ENCODE peak calls at places on chromosomes 12 and 14, in four cellular contexts. One of them, this sample, is unnamed.

GRCh38 chr14:99550387-99550992 is 53.5 kb downstream of the CCDC85C start:
- DNase-seq in heart left ventricle: no peak
- DNase-seq in CD8-positive, alpha-beta T cell: no peak
- DNase-seq in OCI-LY7: no peak
- DNase-seq in this sample: no peak

GRCh38 chr12:78062781-78063180 is 232.1 kb downstream of the NAV3 start:
- DNase-seq in heart left ventricle: no peak
- DNase-seq in CD8-positive, alpha-beta T cell: no peak
- DNase-seq in OCI-LY7: no peak
- DNase-seq in this sample: no peak

GRCh38 chr12:108914031-108914630 is 34.2 kb downstream of the DAO start:
- DNase-seq in OCI-LY7: no peak
- DNase-seq in CD8-positive, alpha-beta T cell: no peak
- DNase-seq in heart left ventricle: no peak
- DNase-seq in this sample: no peak

GRCh38 chr12:125263385-125263784 is 198.2 kb downstream of the AACS start:
- DNase-seq in OCI-LY7: no peak
- DNase-seq in heart left ventricle: no peak
- DNase-seq in CD8-positive, alpha-beta T cell: no peak
- DNase-seq in this sample: no peak

GRCh38 chr12:107779077-107779840 is 4.8 kb downstream of the ASCL4 start:
- DNase-seq in heart left ventricle: no peak
- DNase-seq in CD8-positive, alpha-beta T cell: no peak
- DNase-seq in OCI-LY7: peak
- DNase-seq in this sample: peak

GRCh38 chr12:31000751-31001150 is 72.9 kb upstream of the DDX11 start:
- DNase-seq in CD8-positive, alpha-beta T cell: no peak
- DNase-seq in OCI-LY7: no peak
- DNase-seq in heart left ventricle: peak
- DNase-seq in this sample: no peak

GRCh38 chr12:24997970-24998582 is 49.2 kb upstream of the BCAT1 start:
- DNase-seq in CD8-positive, alpha-beta T cell: no peak
- DNase-seq in heart left ventricle: no peak
- DNase-seq in OCI-LY7: peak
- DNase-seq in this sample: peak

GRCh38 chr12:66941150-66941549 is 262.3 kb upstream of the GRIP1 start:
- DNase-seq in OCI-LY7: no peak
- DNase-seq in CD8-positive, alpha-beta T cell: no peak
- DNase-seq in heart left ventricle: no peak
- DNase-seq in this sample: no peak

GRCh38 chr12:41264281-41264680 is 76.2 kb downstream of the PDZRN4 start:
- DNase-seq in OCI-LY7: peak
- DNase-seq in heart left ventricle: no peak
- DNase-seq in CD8-positive, alpha-beta T cell: no peak
- DNase-seq in this sample: peak

GRCh38 chr14:45085004-45085403 is 1.1 kb downstream of the PRPF39 start:
- DNase-seq in OCI-LY7: peak
- DNase-seq in CD8-positive, alpha-beta T cell: no peak
- DNase-seq in heart left ventricle: no peak
- DNase-seq in this sample: no peak

GRCh38 chr12:99059824-99060526 is 414.9 kb downstream of the APAF1 start:
- DNase-seq in CD8-positive, alpha-beta T cell: no peak
- DNase-seq in heart left ventricle: no peak
- DNase-seq in OCI-LY7: no peak
- DNase-seq in this sample: no peak

GRCh38 chr14:92747701-92748258 is 647 bp downstream of the LGMN start:
- DNase-seq in heart left ventricle: no peak
- DNase-seq in CD8-positive, alpha-beta T cell: no peak
- DNase-seq in OCI-LY7: peak
- DNase-seq in this sample: no peak

GRCh38 chr14:96167224-96168148 is 37.2 kb upstream of the BDKRB2 start:
- DNase-seq in CD8-positive, alpha-beta T cell: no peak
- DNase-seq in heart left ventricle: no peak
- DNase-seq in OCI-LY7: no peak
- DNase-seq in this sample: no peak

DNA sequence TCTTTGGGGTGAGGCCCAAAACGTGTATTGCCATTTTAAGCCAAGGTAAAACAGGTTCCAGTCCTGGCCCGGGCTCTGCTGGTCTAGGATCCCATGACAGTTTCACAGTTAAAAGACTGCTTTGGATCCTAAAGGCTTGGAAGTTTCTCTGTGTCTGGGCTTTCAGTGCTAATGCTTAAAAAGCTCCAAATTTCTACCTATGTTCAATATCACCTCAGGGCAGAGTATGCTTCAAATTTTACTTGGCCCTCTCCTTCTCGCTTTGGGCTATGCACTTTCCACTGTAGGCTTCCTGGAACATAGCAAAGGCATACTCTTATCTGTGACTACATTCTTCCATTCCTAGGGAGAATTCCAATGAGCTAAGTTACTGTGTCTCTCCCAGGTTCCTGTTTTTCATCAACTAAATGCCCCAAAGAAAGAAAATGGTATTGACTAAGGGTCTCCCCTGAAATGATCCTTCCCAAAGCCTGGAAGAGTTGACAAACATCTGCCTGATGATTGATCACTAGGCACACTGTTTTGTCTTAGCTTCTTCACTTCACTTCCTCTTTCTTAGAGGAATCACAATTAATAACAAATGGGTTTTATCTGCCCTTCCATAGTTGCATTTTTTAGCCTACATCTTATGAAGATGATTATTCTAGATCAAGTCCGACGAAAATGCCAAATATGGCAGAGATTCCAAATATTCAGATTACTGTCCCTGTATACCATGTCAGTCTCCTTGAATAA is 79.4 kb downstream of the TMTC2 start:
- DNase-seq in heart left ventricle: no peak
- DNase-seq in OCI-LY7: no peak
- DNase-seq in CD8-positive, alpha-beta T cell: no peak
- DNase-seq in this sample: no peak
- TF ChIP-seq CTCF in heart left ventricle: no peak
- TF ChIP-seq CTCF in OCI-LY7: no peak
- TF ChIP-seq CTCF in CD8-positive, alpha-beta T cell: no peak
- TF ChIP-seq CTCF in this sample: no peak

DNA sequence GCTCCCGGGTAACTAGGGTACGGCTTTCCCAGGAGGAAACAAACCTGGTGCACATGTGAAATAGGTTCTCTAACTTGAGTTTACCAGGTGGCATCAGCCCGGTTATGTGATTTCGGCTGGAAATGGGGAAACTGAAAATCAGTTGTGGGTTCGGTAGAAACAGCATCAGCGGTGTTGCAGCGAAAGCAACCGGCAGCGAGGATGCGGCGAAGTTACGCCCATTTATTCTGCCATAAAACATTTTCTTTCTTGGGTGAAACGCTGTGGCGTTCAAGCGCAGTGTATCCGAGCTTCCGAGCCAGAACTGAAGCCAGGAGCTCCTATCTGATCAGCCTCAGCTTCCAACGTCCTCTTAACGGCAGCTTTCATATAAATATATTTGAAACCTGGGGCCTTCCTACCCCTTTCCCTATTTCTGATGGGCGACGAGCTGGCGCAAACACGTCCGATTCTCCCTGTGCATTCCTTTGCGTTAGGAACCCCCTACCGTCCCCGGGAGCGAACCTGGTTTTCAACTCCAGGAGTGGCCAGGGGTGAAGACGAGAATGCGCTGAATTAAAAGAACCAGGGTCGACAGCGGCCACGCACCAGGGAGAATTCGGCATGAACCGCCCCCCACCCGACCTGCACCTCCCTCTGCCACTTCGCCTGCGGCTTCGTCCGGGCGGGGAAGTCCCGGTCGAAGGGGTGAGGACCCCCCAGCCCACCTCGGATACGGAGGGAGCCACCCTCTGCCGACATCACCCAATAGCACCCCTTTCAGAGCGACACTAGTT is 1.6 kb downstream of the DPF3 start:
- DNase-seq in OCI-LY7: no peak
- DNase-seq in CD8-positive, alpha-beta T cell: peak
- DNase-seq in heart left ventricle: no peak
- DNase-seq in this sample: no peak
- TF ChIP-seq CTCF in OCI-LY7: no peak
- TF ChIP-seq CTCF in CD8-positive, alpha-beta T cell: no peak
- TF ChIP-seq CTCF in heart left ventricle: no peak
- TF ChIP-seq CTCF in this sample: no peak

GRCh38 chr12:116265361-116266128 is 11.9 kb downstream of the MED13L start:
- DNase-seq in heart left ventricle: no peak
- DNase-seq in CD8-positive, alpha-beta T cell: no peak
- DNase-seq in OCI-LY7: no peak
- DNase-seq in this sample: no peak

GRCh38 chr12:116264525-116265070 is 12.9 kb downstream of the MED13L start:
- DNase-seq in heart left ventricle: no peak
- DNase-seq in OCI-LY7: no peak
- DNase-seq in CD8-positive, alpha-beta T cell: no peak
- DNase-seq in this sample: no peak

GRCh38 chr12:116267948-116268347 is 9.5 kb downstream of the MED13L start:
- DNase-seq in OCI-LY7: no peak
- DNase-seq in heart left ventricle: no peak
- DNase-seq in CD8-positive, alpha-beta T cell: no peak
- DNase-seq in this sample: no peak

GRCh38 chr12:116266631-116267349 is 10.7 kb downstream of the MED13L start:
- DNase-seq in heart left ventricle: no peak
- DNase-seq in CD8-positive, alpha-beta T cell: no peak
- DNase-seq in OCI-LY7: no peak
- DNase-seq in this sample: no peak

DNA sequence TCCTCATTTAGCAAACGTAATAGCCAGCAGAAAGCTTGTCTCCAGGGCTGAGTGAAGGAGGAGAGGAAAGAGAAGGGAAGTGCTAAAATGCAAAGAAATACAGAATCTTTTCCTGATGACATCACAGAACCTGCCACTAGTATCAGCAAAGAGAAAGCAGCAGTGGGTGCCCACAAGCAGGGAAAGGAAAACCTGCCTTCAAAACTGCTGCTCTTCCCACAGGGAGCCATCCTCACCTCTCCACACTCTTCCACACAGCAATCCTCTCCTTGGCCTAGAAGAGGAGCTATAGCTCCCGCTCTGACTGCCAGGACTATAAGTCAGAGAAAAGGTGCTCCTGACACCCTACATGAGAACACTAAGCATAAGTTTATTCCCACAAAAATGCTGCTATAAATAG is 11.3 kb downstream of the MED13L start:
- DNase-seq in OCI-LY7: no peak
- DNase-seq in CD8-positive, alpha-beta T cell: no peak
- DNase-seq in heart left ventricle: no peak
- DNase-seq in this sample: no peak
- TF ChIP-seq CTCF in OCI-LY7: no peak
- TF ChIP-seq CTCF in CD8-positive, alpha-beta T cell: no peak
- TF ChIP-seq CTCF in heart left ventricle: no peak
- TF ChIP-seq CTCF in this sample: no peak

DNA sequence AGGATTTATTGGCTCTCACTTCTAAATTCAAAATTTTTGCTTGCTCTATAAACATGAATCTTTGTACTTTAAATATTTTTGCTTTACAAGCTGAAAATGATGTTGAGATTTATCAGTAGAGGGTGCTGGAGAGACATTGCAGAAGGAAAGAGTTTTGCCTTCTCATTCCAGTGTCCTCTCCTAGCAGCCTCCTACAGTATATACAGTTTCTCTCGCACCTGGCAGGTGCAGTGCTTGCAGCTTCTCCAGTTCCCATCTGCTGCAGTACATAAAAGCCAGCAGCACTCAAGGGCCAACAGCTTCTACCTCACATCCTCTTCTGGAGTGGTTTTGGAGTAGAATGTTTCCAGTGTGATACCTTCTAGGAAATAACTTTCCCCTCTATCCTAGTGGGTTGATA is 601.8 kb upstream of the ATXN7L3B start:
- DNase-seq in OCI-LY7: peak
- DNase-seq in CD8-positive, alpha-beta T cell: no peak
- DNase-seq in heart left ventricle: no peak
- DNase-seq in this sample: no peak
- TF ChIP-seq CTCF in OCI-LY7: peak
- TF ChIP-seq CTCF in CD8-positive, alpha-beta T cell: no peak
- TF ChIP-seq CTCF in heart left ventricle: no peak
- TF ChIP-seq CTCF in this sample: no peak

GRCh38 chr12:48925218-48925871 is at the start of gene FKBP11:
- DNase-seq in CD8-positive, alpha-beta T cell: peak
- DNase-seq in heart left ventricle: peak
- DNase-seq in OCI-LY7: peak
- DNase-seq in this sample: peak
- TF ChIP-seq CTCF in CD8-positive, alpha-beta T cell: no peak
- TF ChIP-seq CTCF in heart left ventricle: no peak
- TF ChIP-seq CTCF in OCI-LY7: no peak
- TF ChIP-seq CTCF in this sample: no peak

GRCh38 chr12:69570545-69571399 is 14.5 kb upstream of the CCT2 start:
- DNase-seq in OCI-LY7: peak
- DNase-seq in heart left ventricle: no peak
- DNase-seq in CD8-positive, alpha-beta T cell: peak
- DNase-seq in this sample: peak

GRCh38 chr12:69570000-69570516 is 15.2 kb upstream of the CCT2 start:
- DNase-seq in CD8-positive, alpha-beta T cell: no peak
- DNase-seq in heart left ventricle: no peak
- DNase-seq in OCI-LY7: no peak
- DNase-seq in this sample: no peak

GRCh38 chr12:69563166-69563762 is 22.0 kb upstream of the CCT2 start:
- DNase-seq in OCI-LY7: no peak
- DNase-seq in heart left ventricle: no peak
- DNase-seq in CD8-positive, alpha-beta T cell: no peak
- DNase-seq in this sample: no peak

GRCh38 chr12:69569236-69569635 is 16.0 kb upstream of the CCT2 start:
- DNase-seq in OCI-LY7: no peak
- DNase-seq in heart left ventricle: no peak
- DNase-seq in CD8-positive, alpha-beta T cell: no peak
- DNase-seq in this sample: no peak

GRCh38 chr12:69566603-69567002 is 18.7 kb upstream of the CCT2 start:
- DNase-seq in CD8-positive, alpha-beta T cell: no peak
- DNase-seq in heart left ventricle: no peak
- DNase-seq in OCI-LY7: no peak
- DNase-seq in this sample: no peak
- TF ChIP-seq CTCF in CD8-positive, alpha-beta T cell: no peak
- TF ChIP-seq CTCF in heart left ventricle: no peak
- TF ChIP-seq CTCF in OCI-LY7: no peak
- TF ChIP-seq CTCF in this sample: no peak

GRCh38 chr14:88611878-88612277 is 49.0 kb downstream of the ZC3H14 start:
- DNase-seq in OCI-LY7: no peak
- DNase-seq in heart left ventricle: no peak
- DNase-seq in CD8-positive, alpha-beta T cell: no peak
- DNase-seq in this sample: no peak
- TF ChIP-seq CTCF in OCI-LY7: no peak
- TF ChIP-seq CTCF in heart left ventricle: peak
- TF ChIP-seq CTCF in CD8-positive, alpha-beta T cell: no peak
- TF ChIP-seq CTCF in this sample: no peak

GRCh38 chr12:18805516-18806248 is 67.8 kb downstream of the CAPZA3 start:
- DNase-seq in OCI-LY7: no peak
- DNase-seq in heart left ventricle: no peak
- DNase-seq in CD8-positive, alpha-beta T cell: no peak
- DNase-seq in this sample: no peak
- TF ChIP-seq CTCF in OCI-LY7: no peak
- TF ChIP-seq CTCF in heart left ventricle: no peak
- TF ChIP-seq CTCF in CD8-positive, alpha-beta T cell: no peak
- TF ChIP-seq CTCF in this sample: no peak

This sample was measured in GM10248.